ENCODE peak calls at places on chromosomes 2 and 18, in six cellular contexts. One of them, this sample, is unnamed.

GRCh38 chr2:96869824-96870630 is at the start of gene SEMA4C:
- DNase-seq in lower lobe of right lung: peak
- DNase-seq in CD8-positive, alpha-beta memory T cell: peak
- DNase-seq in AG04449: no peak
- DNase-seq in kidney: peak
- DNase-seq in astrocyte of the spinal cord: peak
- DNase-seq in this sample: no peak

GRCh38 chr18:36850527-36851201 is 21.7 kb downstream of the KIAA1328 start:
- DNase-seq in lower lobe of right lung: no peak
- DNase-seq in CD8-positive, alpha-beta memory T cell: no peak
- DNase-seq in AG04449: peak
- DNase-seq in kidney: no peak
- DNase-seq in astrocyte of the spinal cord: peak
- DNase-seq in this sample: peak

GRCh38 chr2:70714141-70714905 is 53.7 kb downstream of the ADD2 start:
- DNase-seq in lower lobe of right lung: no peak
- DNase-seq in CD8-positive, alpha-beta memory T cell: no peak
- DNase-seq in AG04449: no peak
- DNase-seq in kidney: no peak
- DNase-seq in astrocyte of the spinal cord: no peak
- DNase-seq in this sample: no peak

GRCh38 chr2:85269959-85270358 is 57.8 kb downstream of the TGOLN2 start:
- DNase-seq in lower lobe of right lung: no peak
- DNase-seq in CD8-positive, alpha-beta memory T cell: no peak
- DNase-seq in AG04449: no peak
- DNase-seq in kidney: no peak
- DNase-seq in astrocyte of the spinal cord: no peak
- DNase-seq in this sample: no peak

GRCh38 chr2:8966123-8966908 is 37.2 kb downstream of the MBOAT2 start:
- DNase-seq in lower lobe of right lung: no peak
- DNase-seq in CD8-positive, alpha-beta memory T cell: no peak
- DNase-seq in AG04449: no peak
- DNase-seq in kidney: no peak
- DNase-seq in astrocyte of the spinal cord: peak
- DNase-seq in this sample: no peak

GRCh38 chr2:20451761-20452499 is 5.1 kb downstream of the RHOB start:
- DNase-seq in lower lobe of right lung: no peak
- DNase-seq in CD8-positive, alpha-beta memory T cell: no peak
- DNase-seq in AG04449: no peak
- DNase-seq in kidney: no peak
- DNase-seq in astrocyte of the spinal cord: no peak
- DNase-seq in this sample: no peak

GRCh38 chr2:180124273-180124881 is 117.3 kb upstream of the CWC22 start:
- DNase-seq in lower lobe of right lung: no peak
- DNase-seq in CD8-positive, alpha-beta memory T cell: peak
- DNase-seq in AG04449: no peak
- DNase-seq in kidney: no peak
- DNase-seq in astrocyte of the spinal cord: peak
- DNase-seq in this sample: peak

GRCh38 chr18:34661464-34662087 is 48.5 kb upstream of the DTNA start:
- DNase-seq in lower lobe of right lung: no peak
- DNase-seq in CD8-positive, alpha-beta memory T cell: no peak
- DNase-seq in AG04449: no peak
- DNase-seq in kidney: no peak
- DNase-seq in astrocyte of the spinal cord: peak
- DNase-seq in this sample: no peak

GRCh38 chr2:66851449-66851872 is 416.5 kb downstream of the MEIS1 start:
- DNase-seq in lower lobe of right lung: no peak
- DNase-seq in CD8-positive, alpha-beta memory T cell: no peak
- DNase-seq in AG04449: peak
- DNase-seq in kidney: no peak
- DNase-seq in astrocyte of the spinal cord: peak
- DNase-seq in this sample: peak

GRCh38 chr18:12296457-12296856 is 11.6 kb upstream of the TUBB6 start:
- DNase-seq in lower lobe of right lung: no peak
- DNase-seq in CD8-positive, alpha-beta memory T cell: no peak
- DNase-seq in AG04449: no peak
- DNase-seq in kidney: no peak
- DNase-seq in astrocyte of the spinal cord: no peak
- DNase-seq in this sample: no peak

GRCh38 chr2:180002198-180002597 is 4.9 kb downstream of the CWC22 start:
- DNase-seq in lower lobe of right lung: no peak
- DNase-seq in CD8-positive, alpha-beta memory T cell: no peak
- DNase-seq in AG04449: no peak
- DNase-seq in kidney: no peak
- DNase-seq in astrocyte of the spinal cord: no peak
- DNase-seq in this sample: no peak

GRCh38 chr2:109562421-109562820 is 51.3 kb downstream of the SEPTIN10 start:
- DNase-seq in lower lobe of right lung: no peak
- DNase-seq in CD8-positive, alpha-beta memory T cell: no peak
- DNase-seq in AG04449: no peak
- DNase-seq in kidney: no peak
- DNase-seq in astrocyte of the spinal cord: no peak
- DNase-seq in this sample: no peak

GRCh38 chr2:27102329-27102728 is 15.8 kb downstream of the KHK start:
- DNase-seq in lower lobe of right lung: no peak
- DNase-seq in CD8-positive, alpha-beta memory T cell: no peak
- DNase-seq in AG04449: no peak
- DNase-seq in kidney: peak
- DNase-seq in astrocyte of the spinal cord: no peak
- DNase-seq in this sample: no peak

GRCh38 chr18:5040476-5040875 is 156.6 kb downstream of the AKAIN1 start:
- DNase-seq in lower lobe of right lung: no peak
- DNase-seq in CD8-positive, alpha-beta memory T cell: no peak
- DNase-seq in AG04449: no peak
- DNase-seq in kidney: no peak
- DNase-seq in astrocyte of the spinal cord: no peak
- DNase-seq in this sample: no peak

GRCh38 chr2:30666307-30666874 is 140.9 kb downstream of the CAPN13 start:
- DNase-seq in lower lobe of right lung: no peak
- DNase-seq in CD8-positive, alpha-beta memory T cell: no peak
- DNase-seq in AG04449: peak
- DNase-seq in kidney: no peak
- DNase-seq in astrocyte of the spinal cord: peak
- DNase-seq in this sample: peak

GRCh38 chr2:49532702-49533101 is 378.4 kb upstream of the FSHR start:
- DNase-seq in lower lobe of right lung: no peak
- DNase-seq in CD8-positive, alpha-beta memory T cell: no peak
- DNase-seq in AG04449: no peak
- DNase-seq in kidney: no peak
- DNase-seq in astrocyte of the spinal cord: no peak
- DNase-seq in this sample: no peak

GRCh38 chr2:98936133-98936916 is at the start of gene CRACDL:
- DNase-seq in lower lobe of right lung: no peak
- DNase-seq in CD8-positive, alpha-beta memory T cell: no peak
- DNase-seq in AG04449: no peak
- DNase-seq in kidney: peak
- DNase-seq in astrocyte of the spinal cord: no peak
- DNase-seq in this sample: no peak

GRCh38 chr2:45909677-45910191 is 258.3 kb downstream of the PRKCE start:
- DNase-seq in lower lobe of right lung: peak
- DNase-seq in CD8-positive, alpha-beta memory T cell: no peak
- DNase-seq in AG04449: no peak
- DNase-seq in kidney: peak
- DNase-seq in astrocyte of the spinal cord: peak
- DNase-seq in this sample: no peak

GRCh38 chr2:131145040-131145439 is 39.9 kb downstream of the PLEKHB2 start:
- DNase-seq in lower lobe of right lung: no peak
- DNase-seq in CD8-positive, alpha-beta memory T cell: no peak
- DNase-seq in AG04449: no peak
- DNase-seq in kidney: no peak
- DNase-seq in astrocyte of the spinal cord: no peak
- DNase-seq in this sample: no peak

GRCh38 chr2:11304476-11304875 is 40.0 kb downstream of the ROCK2 start:
- DNase-seq in lower lobe of right lung: no peak
- DNase-seq in CD8-positive, alpha-beta memory T cell: no peak
- DNase-seq in AG04449: no peak
- DNase-seq in kidney: no peak
- DNase-seq in astrocyte of the spinal cord: no peak
- DNase-seq in this sample: no peak

GRCh38 chr2:42296226-42296625 is 64.8 kb downstream of the COX7A2L start:
- DNase-seq in lower lobe of right lung: no peak
- DNase-seq in CD8-positive, alpha-beta memory T cell: no peak
- DNase-seq in AG04449: no peak
- DNase-seq in kidney: no peak
- DNase-seq in astrocyte of the spinal cord: no peak
- DNase-seq in this sample: no peak

GRCh38 chr2:43136862-43137261 is 89.5 kb downstream of the ZFP36L2 start:
- DNase-seq in lower lobe of right lung: no peak
- DNase-seq in CD8-positive, alpha-beta memory T cell: peak
- DNase-seq in AG04449: no peak
- DNase-seq in kidney: peak
- DNase-seq in astrocyte of the spinal cord: no peak
- DNase-seq in this sample: no peak

DNA sequence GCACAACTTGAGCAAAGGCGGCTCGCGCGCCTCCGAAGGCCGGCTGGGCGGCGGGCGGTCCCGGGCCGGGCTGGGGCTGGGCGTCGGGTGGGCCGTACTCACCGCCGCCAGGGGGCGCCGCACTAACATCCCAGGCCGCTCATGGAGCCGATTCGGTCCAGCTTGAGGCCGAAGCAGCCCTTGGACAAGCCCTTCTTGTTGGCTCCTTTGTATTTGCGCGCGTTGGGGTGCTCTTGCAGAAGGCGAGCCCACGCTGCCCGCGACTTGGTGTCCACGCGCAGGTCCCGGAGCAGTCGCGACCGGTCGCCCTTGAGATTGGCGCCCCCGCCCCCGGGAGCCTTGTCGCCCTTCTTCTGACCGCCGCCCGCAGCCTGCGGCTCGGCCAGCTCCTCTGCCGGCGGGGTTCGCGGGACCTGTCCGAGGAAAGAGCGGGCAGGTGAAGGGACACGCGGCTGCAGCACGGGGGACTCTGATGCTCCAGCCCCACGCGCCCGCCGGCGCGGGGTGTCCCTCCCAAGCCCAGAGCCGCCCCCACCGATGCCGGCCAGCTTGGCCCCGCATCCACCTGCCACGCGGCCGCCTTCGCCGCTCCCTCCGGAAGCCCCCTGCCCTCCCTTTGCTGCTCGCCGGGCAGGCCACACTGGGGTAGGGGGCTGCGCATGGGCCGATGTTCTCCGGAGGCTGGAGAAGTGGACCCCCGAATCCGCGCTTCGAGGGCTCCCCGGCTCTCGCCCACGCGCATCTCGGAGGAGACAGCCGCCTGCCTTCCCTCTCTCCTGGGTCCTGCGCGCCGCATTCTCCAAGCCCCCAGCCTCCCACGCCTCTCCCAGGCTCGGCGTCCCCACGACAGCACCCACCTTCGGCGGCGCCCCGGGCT is 655 bp downstream of the NPPC start:
- DNase-seq in lower lobe of right lung: peak
- DNase-seq in CD8-positive, alpha-beta memory T cell: peak
- DNase-seq in AG04449: peak
- DNase-seq in kidney: peak
- DNase-seq in astrocyte of the spinal cord: peak
- DNase-seq in this sample: peak
- H3K4me3 ChIP-seq in lower lobe of right lung: peak
- H3K4me3 ChIP-seq in CD8-positive, alpha-beta memory T cell: peak
- H3K4me3 ChIP-seq in AG04449: peak
- H3K4me3 ChIP-seq in kidney: peak
- H3K4me3 ChIP-seq in astrocyte of the spinal cord: peak
- H3K4me3 ChIP-seq in this sample: peak

GRCh38 chr2:196592331-196592911 is 47.1 kb upstream of the CCDC150 start:
- DNase-seq in lower lobe of right lung: peak
- DNase-seq in CD8-positive, alpha-beta memory T cell: no peak
- DNase-seq in AG04449: no peak
- DNase-seq in kidney: no peak
- DNase-seq in astrocyte of the spinal cord: peak
- DNase-seq in this sample: no peak
- H3K4me3 ChIP-seq in lower lobe of right lung: peak
- H3K4me3 ChIP-seq in CD8-positive, alpha-beta memory T cell: no peak
- H3K4me3 ChIP-seq in AG04449: peak
- H3K4me3 ChIP-seq in kidney: peak
- H3K4me3 ChIP-seq in astrocyte of the spinal cord: peak
- H3K4me3 ChIP-seq in this sample: peak

DNA sequence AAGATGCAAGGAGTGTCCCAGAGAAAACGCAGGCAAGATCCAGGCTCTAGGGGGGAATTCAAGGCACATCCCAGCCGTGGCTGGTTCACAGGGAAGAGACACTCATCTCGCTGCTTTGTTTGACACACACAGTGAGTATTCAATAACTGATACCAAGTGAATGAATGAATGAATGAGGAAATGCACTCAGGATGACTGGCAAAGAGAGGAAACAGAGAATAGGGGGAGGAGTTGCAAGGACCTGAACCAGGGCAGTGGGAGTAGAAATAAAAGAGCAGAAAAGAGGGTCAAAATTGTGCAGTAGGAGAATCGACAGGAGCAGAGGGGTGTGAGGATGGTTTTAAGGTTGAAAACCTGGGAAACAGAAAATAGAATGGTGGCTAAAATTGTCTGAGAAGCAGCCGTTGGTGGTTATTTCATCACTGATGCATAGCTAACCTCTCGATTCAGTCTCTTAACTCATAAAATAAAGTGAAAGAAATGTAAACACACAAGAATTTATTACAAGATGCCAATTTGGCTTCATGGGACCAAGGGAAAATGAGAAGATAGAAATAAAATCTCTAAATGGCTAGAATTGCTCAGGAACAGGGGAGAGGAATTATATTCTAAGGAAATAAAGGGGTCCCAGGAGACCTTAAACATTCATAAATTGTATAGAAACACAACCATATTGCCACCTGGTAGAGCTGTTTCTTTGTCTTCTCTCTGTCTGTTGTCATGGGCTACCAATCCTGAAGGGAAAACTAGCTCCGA is 63.9 kb upstream of the PHLPP1 start:
- DNase-seq in lower lobe of right lung: no peak
- DNase-seq in CD8-positive, alpha-beta memory T cell: no peak
- DNase-seq in AG04449: no peak
- DNase-seq in kidney: no peak
- DNase-seq in astrocyte of the spinal cord: no peak
- DNase-seq in this sample: no peak
- H3K4me3 ChIP-seq in lower lobe of right lung: no peak
- H3K4me3 ChIP-seq in CD8-positive, alpha-beta memory T cell: no peak
- H3K4me3 ChIP-seq in AG04449: no peak
- H3K4me3 ChIP-seq in kidney: no peak
- H3K4me3 ChIP-seq in astrocyte of the spinal cord: no peak
- H3K4me3 ChIP-seq in this sample: no peak

DNA sequence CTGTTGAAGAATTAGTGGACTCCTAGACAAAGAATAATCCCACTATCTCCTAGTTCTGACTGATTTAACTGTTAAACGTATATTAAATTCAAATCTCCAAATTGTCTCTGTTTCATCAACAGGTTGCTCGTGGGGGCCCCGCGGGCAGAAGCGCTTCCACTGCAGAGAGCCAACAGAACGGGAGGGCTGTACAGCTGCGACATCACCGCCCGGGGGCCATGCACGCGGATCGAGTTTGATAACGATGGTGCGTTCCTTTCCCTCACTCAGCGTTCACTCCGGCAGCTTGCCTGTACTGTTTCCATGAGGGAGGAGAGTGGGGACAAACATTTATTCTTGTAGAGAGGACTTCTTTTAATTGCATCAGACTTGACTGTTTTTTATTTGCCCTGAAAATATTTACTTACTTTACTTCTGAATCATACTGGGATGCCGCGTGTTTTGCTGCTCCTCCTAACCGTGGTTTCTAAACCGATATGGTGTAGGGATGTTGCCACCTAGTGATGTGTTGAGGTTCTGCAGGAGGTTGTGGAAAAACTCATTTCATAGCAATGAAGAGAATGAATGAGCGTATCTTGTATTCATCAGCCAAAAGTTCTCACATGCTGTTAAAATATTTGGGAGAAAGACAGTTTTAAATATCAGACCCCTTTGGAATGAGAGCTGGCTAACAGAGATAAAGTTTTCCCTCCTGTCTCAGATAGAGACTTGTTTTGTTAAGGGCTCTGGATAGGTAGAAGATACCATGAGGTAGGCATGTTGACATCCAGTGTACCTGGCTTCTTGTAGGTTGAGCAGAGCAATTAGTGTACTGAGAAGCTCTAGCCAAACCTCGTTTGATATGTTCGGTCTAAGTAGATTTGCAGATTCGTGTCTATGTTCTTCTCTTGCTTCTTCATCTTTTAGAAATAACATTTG is 38.3 kb downstream of the ITGA6 start:
- DNase-seq in lower lobe of right lung: peak
- DNase-seq in CD8-positive, alpha-beta memory T cell: peak
- DNase-seq in AG04449: peak
- DNase-seq in kidney: no peak
- DNase-seq in astrocyte of the spinal cord: peak
- DNase-seq in this sample: peak
- H3K4me3 ChIP-seq in lower lobe of right lung: peak
- H3K4me3 ChIP-seq in CD8-positive, alpha-beta memory T cell: peak
- H3K4me3 ChIP-seq in AG04449: peak
- H3K4me3 ChIP-seq in kidney: no peak
- H3K4me3 ChIP-seq in astrocyte of the spinal cord: peak
- H3K4me3 ChIP-seq in this sample: peak

This sample was measured in skeletal muscle cell.